ENCODE peak calls at places on chromosome 6, in six cellular contexts. T, C, H, D, Z and W are unnamed samples.

GRCh38 chr6:127347188-127347587 is 3.8 kb upstream of the ECHDC1 start:
- DNase-seq in T (peak; percentile 68), H (no peak), Z (no peak), D (no peak), C (no peak), W (no peak)

GRCh38 chr6:6811151-6812002 is 222.9 kb downstream of the LY86 start:
- DNase-seq in T (peak; percentile 80), H (peak; percentile 27), C (no peak), D (no peak), Z (no peak), W (no peak)

GRCh38 chr6:39791311-39791710 is 865 bp upstream of the DAAM2 start:
- DNase-seq in H (no peak), T (peak; percentile 48), C (no peak), D (no peak), Z (peak; percentile 53), W (no peak)

GRCh38 chr6:107679457-107679856 is 144.7 kb downstream of the SCML4 start:
- DNase-seq in D (no peak), C (peak; percentile 38), T (peak; percentile 78), Z (peak; percentile 76), H (no peak), W (peak; percentile 33)

GRCh38 chr6:111823831-111824607 is 49.2 kb downstream of the FYN start:
- DNase-seq in D (no peak), H (no peak), C (no peak), T (peak; percentile 82), Z (no peak), W (no peak)

GRCh38 chr6:28402197-28402596 is 2.6 kb upstream of the ZSCAN12 start:
- DNase-seq in H (no peak), Z (no peak), D (no peak), C (no peak), T (no peak), W (no peak)

GRCh38 chr6:119620846-119621570 is 271.4 kb upstream of the MAN1A1 start:
- DNase-seq in H (no peak), D (no peak), Z (no peak), C (no peak), T (peak; percentile 81), W (no peak)

GRCh38 chr6:35142578-35142977 is 1.4 kb upstream of the TCP11 start:
- DNase-seq in Z (no peak), H (no peak), C (no peak), D (no peak), T (no peak), W (no peak)

GRCh38 chr6:50707652-50708325 is 5.5 kb upstream of the TFAP2D start:
- DNase-seq in H (peak; percentile 32), Z (no peak), C (no peak), T (peak; percentile 7), D (no peak), W (peak; percentile 30)

GRCh38 chr6:134175532-134176282 is 123.3 kb upstream of the SLC2A12 start:
- DNase-seq in D (peak; percentile 37), T (peak; percentile 89), C (peak; percentile 79), Z (peak; percentile 43), H (no peak), W (no peak)

GRCh38 chr6:151765444-151765886 is 42.0 kb upstream of the ESR1 start:
- DNase-seq in H (peak; percentile 68), D (peak; percentile 62), Z (peak; percentile 19), C (no peak), T (peak; percentile 92), W (peak; percentile 51)

GRCh38 chr6:15207923-15208322 is 37.9 kb upstream of the JARID2 start:
- DNase-seq in H (no peak), D (no peak), Z (no peak), T (peak; percentile 8), C (no peak), W (no peak)

GRCh38 chr6:148443798-148444560 is 101.3 kb downstream of the SASH1 start:
- DNase-seq in Z (no peak), C (no peak), D (no peak), H (no peak), T (no peak), W (no peak)

GRCh38 chr6:148294059-148294458 is 48.6 kb upstream of the SASH1 start:
- DNase-seq in C (no peak), T (no peak), H (no peak), D (no peak), Z (no peak), W (no peak)

GRCh38 chr6:19399406-19399805 is 437.8 kb upstream of the ID4 start:
- DNase-seq in Z (peak; percentile 12), D (no peak), C (no peak), H (no peak), T (peak; percentile 42), W (no peak)

GRCh38 chr6:42777126-42777822 is 4.6 kb upstream of the BICRAL start:
- DNase-seq in Z (no peak), C (no peak), T (no peak), H (no peak), D (no peak), W (no peak)

GRCh38 chr6:14546036-14546435 is 428.5 kb downstream of the CD83 start:
- DNase-seq in Z (no peak), T (no peak), D (no peak), C (no peak), H (no peak), W (no peak)

GRCh38 chr6:4055420-4056041 is 23.4 kb downstream of the FAM217A start:
- DNase-seq in H (no peak), T (peak; percentile 71), Z (peak; percentile 53), C (no peak), D (no peak), W (no peak)

GRCh38 chr6:35757461-35758123 is 18.8 kb upstream of the CLPSL2 start:
- DNase-seq in Z (no peak), H (peak; percentile 33), C (no peak), T (peak; percentile 63), D (peak; percentile 68), W (peak; percentile 25)

GRCh38 chr6:21914121-21914973 is 320.8 kb downstream of the SOX4 start:
- DNase-seq in H (no peak), C (peak; percentile 69), D (no peak), T (peak; percentile 50), Z (no peak), W (no peak)

GRCh38 chr6:97077380-97077779 is 152.9 kb downstream of the KLHL32 start:
- DNase-seq in T (peak; percentile 10), Z (no peak), D (no peak), C (no peak), H (no peak), W (no peak)

DNA sequence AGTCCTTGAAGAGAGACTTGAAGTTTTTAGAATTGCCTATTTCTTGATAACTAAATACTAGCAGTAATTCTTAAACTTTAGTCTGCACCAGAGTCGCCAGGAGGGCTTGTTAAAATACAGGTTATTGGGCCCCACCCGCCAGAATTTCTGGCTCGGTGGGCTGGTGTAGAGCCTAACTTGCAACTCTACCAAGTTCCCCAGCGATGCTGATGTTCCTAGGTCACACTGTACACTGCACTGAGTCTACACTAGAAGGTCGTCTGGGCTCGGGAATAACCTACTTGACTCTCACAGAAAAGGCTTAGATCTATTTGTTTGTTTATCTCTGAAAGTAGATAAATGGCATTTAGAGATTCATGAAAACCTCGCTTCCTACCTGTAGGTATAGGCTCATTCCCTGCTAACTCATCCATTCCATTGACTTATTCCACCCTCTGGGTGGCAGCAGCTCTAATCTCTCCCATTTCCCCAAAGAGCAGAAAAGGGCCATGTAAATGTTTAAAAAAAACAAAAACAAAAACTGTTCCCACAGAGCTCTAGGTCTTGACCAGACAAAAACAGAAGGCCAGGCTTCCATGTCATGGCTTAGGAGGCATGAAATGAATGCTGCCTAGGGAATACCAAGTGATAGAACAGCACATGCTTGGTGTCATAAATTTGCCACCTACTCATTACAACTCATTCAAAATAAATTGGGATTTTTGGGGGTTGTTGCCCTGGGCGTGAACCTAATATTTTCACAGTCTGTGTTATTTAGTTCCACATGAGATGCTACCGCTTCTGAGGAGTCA is 292.1 kb downstream of the ADGB start:
- DNase-seq in C (no peak), H (no peak), T (no peak), D (no peak), Z (no peak), W (no peak)
- TF ChIP-seq CTCF in C (peak; percentile 29), H (no peak), T (no peak), D (no peak), Z (no peak), W (no peak)

GRCh38 chr6:114343782-114344144 is 940 bp upstream of the HS3ST5 start:
- DNase-seq in D (no peak), H (no peak), Z (no peak), T (no peak), C (no peak), W (no peak)

GRCh38 chr6:114342086-114342825 is 567 bp downstream of the HS3ST5 start:
- DNase-seq in H (peak; percentile 20), D (peak; percentile 9), C (no peak), Z (peak; percentile 51), T (peak; percentile 16), W (peak; percentile 64)

GRCh38 chr6:114344216-114344970 is 1.6 kb upstream of the HS3ST5 start:
- DNase-seq in H (no peak), T (no peak), Z (no peak), D (no peak), C (no peak), W (no peak)

GRCh38 chr6:114344971-114345274 is 2.1 kb upstream of the HS3ST5 start:
- DNase-seq in T (no peak), H (no peak), Z (no peak), D (no peak), C (no peak), W (no peak)

GRCh38 chr6:114342826-114343781 is at the start of gene HS3ST5:
- DNase-seq in C (no peak), T (peak; percentile 14), Z (peak; percentile 75), D (peak; percentile 24), H (peak; percentile 80), W (peak; percentile 80)
- TF ChIP-seq CTCF in C (peak; percentile 47), T (peak; percentile 12), Z (peak; percentile 54), D (peak; percentile 10), H (no peak), W (peak; percentile 53)

GRCh38 chr6:117916483-117916882 is 9.4 kb downstream of the SLC35F1 start:
- DNase-seq in C (no peak), T (no peak), H (no peak), Z (no peak), D (no peak), W (no peak)

GRCh38 chr6:117920493-117920845 is 13.4 kb downstream of the SLC35F1 start:
- DNase-seq in D (no peak), H (no peak), C (no peak), T (no peak), Z (no peak), W (no peak)

GRCh38 chr6:117919775-117920492 is 12.9 kb downstream of the SLC35F1 start:
- DNase-seq in C (no peak), T (no peak), D (no peak), H (peak; percentile 26), Z (peak; percentile 54), W (peak; percentile 73)

GRCh38 chr6:117917176-117917575 is 10.1 kb downstream of the SLC35F1 start:
- DNase-seq in H (no peak), Z (no peak), D (no peak), T (no peak), C (no peak), W (no peak)

DNA sequence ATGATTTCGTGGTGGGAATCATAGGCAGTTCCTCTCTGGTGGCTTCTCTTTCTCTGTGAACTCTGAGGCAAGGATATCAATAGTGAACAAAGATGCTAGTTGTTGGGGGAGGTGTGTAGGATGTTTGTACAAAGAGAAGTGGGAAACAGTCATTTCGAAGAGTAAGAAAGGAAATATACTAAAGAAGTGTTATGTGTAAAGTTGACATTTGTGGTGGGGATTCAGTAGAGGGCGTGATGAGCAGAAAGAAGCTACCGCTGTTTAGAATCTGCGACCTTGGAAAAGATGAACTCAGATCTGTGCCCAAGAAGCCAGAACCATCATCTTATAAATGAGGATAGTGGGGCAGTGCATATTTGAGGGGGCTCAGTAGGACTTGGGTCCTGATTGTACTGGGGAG is 11.4 kb downstream of the SLC35F1 start:
- DNase-seq in H (no peak), Z (no peak), D (peak; percentile 11), T (no peak), C (no peak), W (no peak)
- TF ChIP-seq CTCF in H (no peak), Z (peak; percentile 19), D (no peak), T (no peak), C (no peak), W (no peak)

GRCh38 chr6:16759646-16760535 is 1.4 kb downstream of the ATXN1 start:
- DNase-seq in Z (peak; percentile 74), T (peak; percentile 97), C (peak; percentile 94), D (peak; percentile 68), H (peak; percentile 82), W (peak; percentile 83)
- TF ChIP-seq CTCF in Z (peak; percentile 19), T (peak; percentile 18), C (peak; percentile 30), D (peak; percentile 3), H (no peak), W (no peak)